ENCODE peak calls at places on chromosomes 7 and 10, in ten cellular contexts. G is stimulated activated CD4-positive, alpha-beta T cell treated with anti-CD3 and anti-CD28 coated beads, Interleukin-15, amount 100 ng/mL, for 24 hours; S is NCI-H1694 treated with DMSO at 0.1 percent for 48 hours; D is activated CD8-positive, alpha-beta memory T cell treated with anti-CD3 and anti-CD28 coated beads for 48 hours; A is MCF 10A; Q is NCI-H1092 treated with DMSO at 0.1 percent for 48 hours; I is SW 1271; C is M059J; B is heart left ventricle; V is NCI-H345. F is an unnamed sample.

GRCh38 chr7:86645676-86646276 is 2.1 kb downstream of the GRM3 start:
- DNase-seq in A (no peak), B (no peak), G (no peak), S (no peak), D (no peak), I (no peak), C (no peak), V (no peak), Q (no peak), F (no peak)

GRCh38 chr7:16531682-16532081 is 5.1 kb downstream of the LRRC72 start:
- DNase-seq in C (no peak), Q (no peak), B (no peak), D (no peak), A (no peak), S (no peak), G (no peak), I (no peak), V (no peak), F (no peak)

GRCh38 chr10:47113907-47114500 is 186.0 kb upstream of the GDF10 start:
- DNase-seq in I (no peak), A (no peak), S (no peak), D (no peak), Q (no peak), G (no peak), C (no peak), B (no peak), V (no peak), F (no peak)

GRCh38 chr7:158821173-158822021 is 7.9 kb downstream of the ESYT2 start:
- DNase-seq in C (peak), A (peak), D (no peak), I (peak), V (no peak), B (no peak), G (peak), Q (no peak), S (no peak), F (no peak)

GRCh38 chr10:83225781-83226180 is 913.5 kb upstream of the GHITM start:
- DNase-seq in D (no peak), V (no peak), G (no peak), B (no peak), I (no peak), S (no peak), Q (no peak), C (no peak), A (no peak), F (no peak)

GRCh38 chr10:7084255-7085005 is 326.4 kb downstream of the SFMBT2 start:
- DNase-seq in G (no peak), D (no peak), V (no peak), A (peak), S (peak), B (no peak), I (no peak), Q (peak), C (no peak), F (no peak)

GRCh38 chr7:77450613-77451012 is 34.5 kb upstream of the GSAP start:
- DNase-seq in V (no peak), G (no peak), A (no peak), D (no peak), S (no peak), B (no peak), Q (no peak), C (no peak), I (no peak), F (no peak)

GRCh38 chr7:51141451-51141971 is 175.1 kb downstream of the COBL start:
- DNase-seq in B (no peak), V (peak), S (peak), I (no peak), D (no peak), C (peak), Q (peak), A (peak), G (no peak), F (no peak)

GRCh38 chr10:123149568-123150228 is 1.8 kb downstream of the HMX2 start:
- DNase-seq in G (peak), D (no peak), S (no peak), V (no peak), C (no peak), Q (no peak), I (no peak), B (no peak), A (no peak), F (no peak)

GRCh38 chr7:99196536-99197288 is 11.2 kb downstream of the KPNA7 start:
- DNase-seq in V (no peak), C (peak), G (no peak), A (no peak), B (no peak), Q (no peak), I (no peak), D (no peak), S (no peak), F (no peak)

GRCh38 chr7:69388462-69389137 is 209.7 kb upstream of the AUTS2 start:
- DNase-seq in V (no peak), G (no peak), C (no peak), D (no peak), A (no peak), S (no peak), I (no peak), B (no peak), Q (no peak), F (no peak)

GRCh38 chr7:54878339-54878738 is 119.3 kb upstream of the SEC61G start:
- DNase-seq in V (no peak), C (no peak), Q (no peak), D (no peak), S (no peak), B (no peak), G (no peak), A (no peak), I (no peak), F (no peak)